ENCODE peak calls at places on chromosome 6, in seven cellular contexts. One of them, this sample, is unnamed.
A peak's percentile ranks its signal among the peaks of the same experiment; 100 is the strongest.

GRCh38 chr6:73325656-73326055 is 28.4 kb downstream of the DPPA5 start:
- DNase-seq in bronchial epithelial cell: no peak
- DNase-seq in HFF-Myc: no peak
- DNase-seq in fibroblast of mammary gland: no peak
- DNase-seq in AG04450: no peak
- DNase-seq in body of pancreas: no peak
- DNase-seq in heart left ventricle: no peak
- DNase-seq in this sample: no peak

GRCh38 chr6:20686142-20686541 is 151.9 kb downstream of the CDKAL1 start:
- DNase-seq in heart left ventricle: no peak
- DNase-seq in HFF-Myc: no peak
- DNase-seq in fibroblast of mammary gland: no peak
- DNase-seq in bronchial epithelial cell: no peak
- DNase-seq in body of pancreas: no peak
- DNase-seq in AG04450: no peak
- DNase-seq in this sample: no peak

GRCh38 chr6:148934534-148934933 is 187.7 kb downstream of the UST start:
- DNase-seq in fibroblast of mammary gland: peak; percentile 60
- DNase-seq in bronchial epithelial cell: peak; percentile 10
- DNase-seq in heart left ventricle: peak; percentile 25
- DNase-seq in HFF-Myc: no peak
- DNase-seq in AG04450: no peak
- DNase-seq in body of pancreas: peak; percentile 30
- DNase-seq in this sample: no peak

GRCh38 chr6:26233608-26234420 is 131.2 kb upstream of the BTN3A2 start:
- DNase-seq in HFF-Myc: no peak
- DNase-seq in body of pancreas: peak; percentile 39
- DNase-seq in bronchial epithelial cell: peak; percentile 52
- DNase-seq in fibroblast of mammary gland: no peak
- DNase-seq in AG04450: no peak
- DNase-seq in heart left ventricle: peak; percentile 50
- DNase-seq in this sample: peak; percentile 76

GRCh38 chr6:170208171-170208601 is 82.7 kb downstream of the DLL1 start:
- DNase-seq in HFF-Myc: no peak
- DNase-seq in bronchial epithelial cell: no peak
- DNase-seq in heart left ventricle: no peak
- DNase-seq in AG04450: no peak
- DNase-seq in body of pancreas: no peak
- DNase-seq in fibroblast of mammary gland: no peak
- DNase-seq in this sample: no peak

GRCh38 chr6:137120748-137121147 is 52.7 kb downstream of the IL22RA2 start:
- DNase-seq in fibroblast of mammary gland: no peak
- DNase-seq in HFF-Myc: no peak
- DNase-seq in heart left ventricle: no peak
- DNase-seq in AG04450: no peak
- DNase-seq in bronchial epithelial cell: no peak
- DNase-seq in body of pancreas: no peak
- DNase-seq in this sample: no peak

GRCh38 chr6:168956884-168957730 is 296.5 kb downstream of the THBS2 start:
- DNase-seq in body of pancreas: peak; percentile 67
- DNase-seq in bronchial epithelial cell: peak; percentile 64
- DNase-seq in AG04450: peak; percentile 47
- DNase-seq in fibroblast of mammary gland: peak; percentile 86
- DNase-seq in HFF-Myc: peak; percentile 32
- DNase-seq in heart left ventricle: peak; percentile 49
- DNase-seq in this sample: peak; percentile 15

GRCh38 chr6:161242779-161243693 is 30.8 kb downstream of the AGPAT4 start:
- DNase-seq in body of pancreas: no peak
- DNase-seq in heart left ventricle: no peak
- DNase-seq in HFF-Myc: no peak
- DNase-seq in fibroblast of mammary gland: peak; percentile 92
- DNase-seq in AG04450: no peak
- DNase-seq in bronchial epithelial cell: no peak
- DNase-seq in this sample: no peak

GRCh38 chr6:71531841-71532240 is 243.2 kb downstream of the OGFRL1 start:
- DNase-seq in body of pancreas: no peak
- DNase-seq in bronchial epithelial cell: no peak
- DNase-seq in AG04450: no peak
- DNase-seq in fibroblast of mammary gland: no peak
- DNase-seq in HFF-Myc: no peak
- DNase-seq in heart left ventricle: no peak
- DNase-seq in this sample: no peak

GRCh38 chr6:18742406-18742805 is 355.3 kb downstream of the RNF144B start:
- DNase-seq in AG04450: no peak
- DNase-seq in HFF-Myc: no peak
- DNase-seq in bronchial epithelial cell: peak; percentile 70
- DNase-seq in heart left ventricle: no peak
- DNase-seq in fibroblast of mammary gland: peak; percentile 81
- DNase-seq in body of pancreas: no peak
- DNase-seq in this sample: no peak

GRCh38 chr6:91023529-91023928 is 436.7 kb upstream of the MAP3K7 start:
- DNase-seq in bronchial epithelial cell: no peak
- DNase-seq in AG04450: no peak
- DNase-seq in heart left ventricle: no peak
- DNase-seq in HFF-Myc: no peak
- DNase-seq in body of pancreas: no peak
- DNase-seq in fibroblast of mammary gland: no peak
- DNase-seq in this sample: no peak

DNA sequence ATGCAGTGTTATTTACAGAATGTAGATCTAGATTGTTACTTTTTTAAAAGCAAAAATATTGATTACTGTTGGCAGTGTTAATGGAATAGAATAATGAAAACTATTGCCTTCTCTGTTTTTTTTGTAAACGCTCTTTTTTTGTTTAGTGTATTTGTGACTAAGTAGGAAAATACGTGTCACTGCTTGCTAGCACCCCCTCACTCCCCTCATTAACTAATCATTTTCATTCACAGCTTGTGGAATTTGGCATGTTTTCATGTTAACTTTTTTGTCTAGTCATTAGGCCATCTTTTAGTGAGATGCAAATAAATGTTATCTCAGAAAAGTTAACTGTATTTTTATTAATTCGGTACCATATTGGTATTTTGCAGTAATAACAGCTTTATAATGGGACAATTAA is 29.8 kb downstream of the ADGRG6 start:
- DNase-seq in heart left ventricle: no peak
- DNase-seq in fibroblast of mammary gland: no peak
- DNase-seq in AG04450: no peak
- DNase-seq in bronchial epithelial cell: peak; percentile 54
- DNase-seq in body of pancreas: no peak
- DNase-seq in HFF-Myc: no peak
- DNase-seq in this sample: no peak
- H3K4me3 ChIP-seq in heart left ventricle: no peak overlapping the region
- H3K4me3 ChIP-seq in fibroblast of mammary gland: no peak overlapping the region
- H3K4me3 ChIP-seq in AG04450: no peak overlapping the region
- H3K4me3 ChIP-seq in bronchial epithelial cell: no peak overlapping the region
- H3K4me3 ChIP-seq in body of pancreas: no peak overlapping the region
- H3K4me3 ChIP-seq in HFF-Myc: no peak overlapping the region
- H3K4me3 ChIP-seq in this sample: no peak overlapping the region

GRCh38 chr6:31948306-31948705 is 2.4 kb downstream of the CFB start:
- DNase-seq in bronchial epithelial cell: no peak
- DNase-seq in heart left ventricle: no peak
- DNase-seq in fibroblast of mammary gland: no peak
- DNase-seq in body of pancreas: no peak
- DNase-seq in AG04450: no peak
- DNase-seq in HFF-Myc: no peak
- DNase-seq in this sample: no peak

GRCh38 chr6:31947864-31948263 is 2.0 kb downstream of the CFB start:
- DNase-seq in AG04450: no peak
- DNase-seq in heart left ventricle: no peak
- DNase-seq in bronchial epithelial cell: no peak
- DNase-seq in HFF-Myc: no peak
- DNase-seq in body of pancreas: no peak
- DNase-seq in fibroblast of mammary gland: no peak
- DNase-seq in this sample: no peak

GRCh38 chr6:31946370-31946885 is 533 bp downstream of the CFB start:
- DNase-seq in fibroblast of mammary gland: no peak
- DNase-seq in body of pancreas: no peak
- DNase-seq in AG04450: no peak
- DNase-seq in heart left ventricle: no peak
- DNase-seq in HFF-Myc: no peak
- DNase-seq in bronchial epithelial cell: no peak
- DNase-seq in this sample: no peak

GRCh38 chr6:31945507-31946369 is at the start of gene CFB:
- DNase-seq in heart left ventricle: peak; percentile 60
- DNase-seq in fibroblast of mammary gland: peak; percentile 88
- DNase-seq in AG04450: peak; percentile 46
- DNase-seq in HFF-Myc: no peak
- DNase-seq in bronchial epithelial cell: peak; percentile 87
- DNase-seq in body of pancreas: peak; percentile 76
- DNase-seq in this sample: no peak

DNA sequence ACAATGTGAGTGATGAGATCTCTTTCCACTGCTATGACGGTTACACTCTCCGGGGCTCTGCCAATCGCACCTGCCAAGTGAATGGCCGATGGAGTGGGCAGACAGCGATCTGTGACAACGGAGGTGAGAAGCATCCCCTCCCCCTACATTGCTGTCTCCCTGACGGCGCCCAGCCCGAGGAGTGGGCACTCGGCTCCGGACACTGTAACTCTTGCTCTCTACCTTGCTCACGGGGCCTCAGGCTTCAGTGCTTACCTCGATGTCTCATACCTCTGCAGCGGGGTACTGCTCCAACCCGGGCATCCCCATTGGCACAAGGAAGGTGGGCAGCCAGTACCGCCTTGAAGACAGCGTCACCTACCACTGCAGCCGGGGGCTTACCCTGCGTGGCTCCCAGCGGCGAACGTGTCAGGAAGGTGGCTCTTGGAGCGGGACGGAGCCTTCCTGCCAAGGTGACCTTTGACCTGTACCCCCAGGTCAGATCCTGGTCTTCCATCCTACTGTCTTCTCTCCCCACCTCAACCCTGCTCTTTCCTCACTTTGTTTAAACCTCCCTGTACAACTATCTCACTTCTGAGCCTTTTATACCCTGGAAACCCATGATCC is 1.3 kb downstream of the CFB start:
- DNase-seq in fibroblast of mammary gland: no peak
- DNase-seq in body of pancreas: no peak
- DNase-seq in AG04450: no peak
- DNase-seq in heart left ventricle: no peak
- DNase-seq in HFF-Myc: no peak
- DNase-seq in bronchial epithelial cell: no peak
- DNase-seq in this sample: no peak
- TF ChIP-seq CTCF in fibroblast of mammary gland: no peak
- TF ChIP-seq CTCF in body of pancreas: no peak
- TF ChIP-seq CTCF in AG04450: no peak
- TF ChIP-seq CTCF in heart left ventricle: no peak
- TF ChIP-seq CTCF in HFF-Myc: no peak
- TF ChIP-seq CTCF in bronchial epithelial cell: no peak
- TF ChIP-seq CTCF in this sample: no peak

GRCh38 chr6:159590794-159591193 is 102.2 kb downstream of the SOD2 start:
- DNase-seq in AG04450: no peak
- DNase-seq in bronchial epithelial cell: no peak
- DNase-seq in HFF-Myc: no peak
- DNase-seq in fibroblast of mammary gland: peak; percentile 25
- DNase-seq in heart left ventricle: no peak
- DNase-seq in body of pancreas: no peak
- DNase-seq in this sample: no peak

GRCh38 chr6:159594750-159595117 is 98.3 kb downstream of the SOD2 start:
- DNase-seq in HFF-Myc: no peak
- DNase-seq in heart left ventricle: no peak
- DNase-seq in fibroblast of mammary gland: peak; percentile 87
- DNase-seq in bronchial epithelial cell: peak; percentile 89
- DNase-seq in AG04450: no peak
- DNase-seq in body of pancreas: no peak
- DNase-seq in this sample: no peak

GRCh38 chr6:159595173-159595572 is 97.9 kb downstream of the SOD2 start:
- DNase-seq in AG04450: no peak
- DNase-seq in fibroblast of mammary gland: peak; percentile 73
- DNase-seq in heart left ventricle: no peak
- DNase-seq in bronchial epithelial cell: peak; percentile 87
- DNase-seq in body of pancreas: no peak
- DNase-seq in HFF-Myc: no peak
- DNase-seq in this sample: no peak

DNA sequence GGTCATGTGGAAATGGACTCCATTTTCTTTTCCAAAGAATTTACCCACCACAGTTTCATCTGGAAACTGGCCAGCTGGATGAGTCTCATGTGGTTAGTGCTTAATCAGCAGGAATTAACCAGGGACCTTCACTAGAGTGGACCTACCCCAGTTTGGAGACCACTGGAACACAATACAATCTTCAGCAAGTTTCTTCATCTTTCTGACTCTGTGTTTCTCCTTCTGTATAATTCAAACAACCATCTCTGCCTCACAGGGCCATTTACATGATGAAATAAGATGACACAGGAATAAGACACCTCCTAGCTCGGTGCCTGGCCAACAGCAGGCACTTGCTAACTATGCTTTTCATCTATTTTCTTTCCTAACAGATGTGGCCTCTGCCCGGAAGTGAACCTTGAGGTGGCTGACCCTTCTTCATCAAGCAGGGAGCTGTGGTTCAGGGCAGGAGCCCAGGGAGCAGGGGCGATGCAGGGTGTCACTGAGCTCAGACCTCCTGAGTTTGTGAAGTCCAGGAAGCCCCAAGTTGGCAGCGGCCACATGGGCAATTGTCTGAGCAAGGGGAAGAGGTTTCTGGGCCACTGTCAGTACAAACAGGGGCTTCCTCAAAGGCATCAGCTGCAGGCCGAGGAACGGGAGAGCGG is 98.8 kb downstream of the SOD2 start:
- DNase-seq in AG04450: no peak
- DNase-seq in body of pancreas: no peak
- DNase-seq in fibroblast of mammary gland: peak; percentile 78
- DNase-seq in HFF-Myc: no peak
- DNase-seq in bronchial epithelial cell: peak; percentile 30
- DNase-seq in heart left ventricle: no peak
- DNase-seq in this sample: no peak
- H3K4me3 ChIP-seq in AG04450: no peak overlapping the region
- H3K4me3 ChIP-seq in body of pancreas: no peak overlapping the region
- H3K4me3 ChIP-seq in fibroblast of mammary gland: no peak overlapping the region
- H3K4me3 ChIP-seq in HFF-Myc: no peak overlapping the region
- H3K4me3 ChIP-seq in bronchial epithelial cell: no peak overlapping the region
- H3K4me3 ChIP-seq in heart left ventricle: no peak overlapping the region
- H3K4me3 ChIP-seq in this sample: no peak overlapping the region

DNA sequence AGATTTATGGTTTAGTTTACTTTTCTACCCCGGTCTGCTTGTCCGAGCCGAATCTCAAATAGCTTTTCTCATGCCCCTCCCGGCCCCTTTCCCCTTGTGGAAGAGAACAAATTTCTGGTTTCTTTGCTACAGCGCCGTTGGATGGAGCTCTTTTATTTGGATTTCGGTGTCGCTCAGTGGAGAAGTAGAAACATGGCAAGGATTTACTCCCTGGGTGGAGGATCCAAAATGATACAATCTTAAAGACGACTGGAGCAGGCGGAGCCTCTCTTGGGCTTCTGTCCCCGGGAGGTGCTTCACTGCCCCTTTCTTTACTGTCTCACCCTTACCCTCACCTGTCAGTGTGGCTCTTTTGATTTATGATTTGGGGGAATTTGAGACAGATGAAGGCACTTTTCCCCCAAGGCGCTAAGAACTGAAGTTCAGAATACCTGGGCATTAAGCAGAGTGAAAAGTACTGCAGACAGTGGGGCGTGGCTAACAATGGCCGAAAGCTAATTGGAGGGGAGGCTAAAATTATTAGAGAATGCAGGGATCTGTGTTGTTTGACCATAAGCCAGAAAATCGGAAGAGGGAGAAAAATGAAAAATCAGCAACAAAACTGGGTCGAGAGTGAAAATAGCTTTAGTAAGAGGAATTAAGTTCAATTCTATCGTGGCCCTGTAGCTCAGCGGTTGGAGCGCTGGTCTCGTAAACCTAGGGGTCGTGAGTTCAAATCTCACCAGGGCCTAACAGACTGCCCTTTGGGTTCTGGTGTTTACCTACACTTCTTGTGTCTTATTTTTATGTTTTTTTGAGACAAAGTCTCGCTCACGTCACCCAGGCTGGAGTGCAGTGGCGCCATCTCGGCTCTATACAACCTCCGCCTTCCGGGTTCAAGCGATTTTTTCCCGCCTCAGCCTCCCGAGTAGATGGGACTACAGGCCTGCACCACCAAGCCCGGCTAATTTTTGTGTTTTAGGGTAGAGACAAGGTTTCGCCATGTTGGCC is 145.1 kb upstream of the ZNF184 start:
- DNase-seq in body of pancreas: no peak
- DNase-seq in heart left ventricle: no peak
- DNase-seq in bronchial epithelial cell: peak; percentile 58
- DNase-seq in fibroblast of mammary gland: peak; percentile 62
- DNase-seq in HFF-Myc: no peak
- DNase-seq in AG04450: no peak
- DNase-seq in this sample: no peak
- TF ChIP-seq CTCF in body of pancreas: no peak
- TF ChIP-seq CTCF in heart left ventricle: no peak
- TF ChIP-seq CTCF in bronchial epithelial cell: no peak
- TF ChIP-seq CTCF in fibroblast of mammary gland: peak; percentile 6
- TF ChIP-seq CTCF in HFF-Myc: no peak
- TF ChIP-seq CTCF in AG04450: peak; percentile 4
- TF ChIP-seq CTCF in this sample: no peak